ENCODE peak calls at places on chromosomes 2 and 18, in five cellular contexts. One of them, this sample, is unnamed.

GRCh38 chr2:129730979-129731378 is 248.5 kb upstream of the RAB6C start:
- DNase-seq in naive thymus-derived CD8-positive, alpha-beta T cell: no peak
- DNase-seq in right atrium auricular region: no peak
- DNase-seq in activated T-cell treated with anti-CD3 and anti-CD28 coated beads for 1 hour: no peak
- DNase-seq in pulmonary artery endothelial cell: no peak
- DNase-seq in this sample: no peak

GRCh38 chr2:227325824-227326195 is 759 bp downstream of the MFF start:
- DNase-seq in right atrium auricular region: no peak
- DNase-seq in pulmonary artery endothelial cell: no peak
- DNase-seq in naive thymus-derived CD8-positive, alpha-beta T cell: no peak
- DNase-seq in activated T-cell treated with anti-CD3 and anti-CD28 coated beads for 1 hour: no peak
- DNase-seq in this sample: no peak

GRCh38 chr2:232042911-232043564 is 81.5 kb downstream of the DIS3L2 start:
- DNase-seq in pulmonary artery endothelial cell: no peak
- DNase-seq in activated T-cell treated with anti-CD3 and anti-CD28 coated beads for 1 hour: no peak
- DNase-seq in naive thymus-derived CD8-positive, alpha-beta T cell: no peak
- DNase-seq in right atrium auricular region: no peak
- DNase-seq in this sample: no peak

GRCh38 chr2:1222062-1222461 is 191.2 kb upstream of the TPO start:
- DNase-seq in naive thymus-derived CD8-positive, alpha-beta T cell: no peak
- DNase-seq in activated T-cell treated with anti-CD3 and anti-CD28 coated beads for 1 hour: no peak
- DNase-seq in pulmonary artery endothelial cell: no peak
- DNase-seq in right atrium auricular region: no peak
- DNase-seq in this sample: no peak

GRCh38 chr2:19955544-19956422 is 34.1 kb downstream of the WDR35 start:
- DNase-seq in pulmonary artery endothelial cell: peak
- DNase-seq in naive thymus-derived CD8-positive, alpha-beta T cell: peak
- DNase-seq in right atrium auricular region: no peak
- DNase-seq in activated T-cell treated with anti-CD3 and anti-CD28 coated beads for 1 hour: peak
- DNase-seq in this sample: peak

GRCh38 chr2:86703704-86704370 is 16.3 kb upstream of the RMND5A start:
- DNase-seq in pulmonary artery endothelial cell: peak
- DNase-seq in activated T-cell treated with anti-CD3 and anti-CD28 coated beads for 1 hour: no peak
- DNase-seq in naive thymus-derived CD8-positive, alpha-beta T cell: no peak
- DNase-seq in right atrium auricular region: no peak
- DNase-seq in this sample: no peak

GRCh38 chr2:10889741-10890215 is 22.0 kb upstream of the KCNF1 start:
- DNase-seq in activated T-cell treated with anti-CD3 and anti-CD28 coated beads for 1 hour: no peak
- DNase-seq in right atrium auricular region: no peak
- DNase-seq in naive thymus-derived CD8-positive, alpha-beta T cell: no peak
- DNase-seq in pulmonary artery endothelial cell: no peak
- DNase-seq in this sample: no peak

GRCh38 chr18:69432847-69433246 is 32.2 kb downstream of the DOK6 start:
- DNase-seq in right atrium auricular region: no peak
- DNase-seq in activated T-cell treated with anti-CD3 and anti-CD28 coated beads for 1 hour: no peak
- DNase-seq in naive thymus-derived CD8-positive, alpha-beta T cell: no peak
- DNase-seq in pulmonary artery endothelial cell: no peak
- DNase-seq in this sample: no peak

GRCh38 chr2:142112648-142113278 is 18.1 kb downstream of the LRP1B start:
- DNase-seq in activated T-cell treated with anti-CD3 and anti-CD28 coated beads for 1 hour: no peak
- DNase-seq in pulmonary artery endothelial cell: no peak
- DNase-seq in naive thymus-derived CD8-positive, alpha-beta T cell: no peak
- DNase-seq in right atrium auricular region: no peak
- DNase-seq in this sample: peak

GRCh38 chr2:46144133-46144800 is 152.9 kb upstream of the EPAS1 start:
- DNase-seq in pulmonary artery endothelial cell: no peak
- DNase-seq in naive thymus-derived CD8-positive, alpha-beta T cell: peak
- DNase-seq in right atrium auricular region: no peak
- DNase-seq in activated T-cell treated with anti-CD3 and anti-CD28 coated beads for 1 hour: no peak
- DNase-seq in this sample: no peak

GRCh38 chr2:219514196-219514761 is at the start of gene ASIC4:
- DNase-seq in naive thymus-derived CD8-positive, alpha-beta T cell: no peak
- DNase-seq in right atrium auricular region: no peak
- DNase-seq in activated T-cell treated with anti-CD3 and anti-CD28 coated beads for 1 hour: no peak
- DNase-seq in pulmonary artery endothelial cell: no peak
- DNase-seq in this sample: no peak

GRCh38 chr2:121205321-121205942 is 79.6 kb downstream of the TFCP2L1 start:
- DNase-seq in naive thymus-derived CD8-positive, alpha-beta T cell: no peak
- DNase-seq in pulmonary artery endothelial cell: no peak
- DNase-seq in activated T-cell treated with anti-CD3 and anti-CD28 coated beads for 1 hour: no peak
- DNase-seq in right atrium auricular region: no peak
- DNase-seq in this sample: peak

GRCh38 chr2:170237572-170238120 is 59.7 kb downstream of the MYO3B start:
- DNase-seq in naive thymus-derived CD8-positive, alpha-beta T cell: no peak
- DNase-seq in right atrium auricular region: no peak
- DNase-seq in activated T-cell treated with anti-CD3 and anti-CD28 coated beads for 1 hour: no peak
- DNase-seq in pulmonary artery endothelial cell: no peak
- DNase-seq in this sample: no peak

GRCh38 chr18:21903688-21904087 is 163.1 kb downstream of the MIB1 start:
- DNase-seq in activated T-cell treated with anti-CD3 and anti-CD28 coated beads for 1 hour: no peak
- DNase-seq in naive thymus-derived CD8-positive, alpha-beta T cell: no peak
- DNase-seq in pulmonary artery endothelial cell: no peak
- DNase-seq in right atrium auricular region: no peak
- DNase-seq in this sample: no peak

GRCh38 chr2:205740381-205740780 is 58.1 kb downstream of the NRP2 start:
- DNase-seq in pulmonary artery endothelial cell: no peak
- DNase-seq in right atrium auricular region: no peak
- DNase-seq in naive thymus-derived CD8-positive, alpha-beta T cell: no peak
- DNase-seq in activated T-cell treated with anti-CD3 and anti-CD28 coated beads for 1 hour: no peak
- DNase-seq in this sample: no peak

GRCh38 chr2:240898108-240898730 is 2.3 kb upstream of the MAB21L4 start:
- DNase-seq in right atrium auricular region: no peak
- DNase-seq in naive thymus-derived CD8-positive, alpha-beta T cell: no peak
- DNase-seq in pulmonary artery endothelial cell: no peak
- DNase-seq in activated T-cell treated with anti-CD3 and anti-CD28 coated beads for 1 hour: no peak
- DNase-seq in this sample: no peak

GRCh38 chr2:218060122-218060521 is 8.9 kb upstream of the RUFY4 start:
- DNase-seq in naive thymus-derived CD8-positive, alpha-beta T cell: no peak
- DNase-seq in activated T-cell treated with anti-CD3 and anti-CD28 coated beads for 1 hour: no peak
- DNase-seq in right atrium auricular region: peak
- DNase-seq in pulmonary artery endothelial cell: no peak
- DNase-seq in this sample: no peak

This sample was measured in brain pericyte.